ENCODE peak calls at places on chromosomes 3 and 15, in four cellular contexts. J is choroid plexus epithelial cell; X is CD4-positive, alpha-beta T cell; F is stomach. O is an unnamed sample.

GRCh38 chr3:13710251-13710650 is 161.3 kb downstream of the FBLN2 start:
- DNase-seq in J (no peak), X (no peak), F (peak), O (no peak)

GRCh38 chr3:183584246-183584913 is 28.9 kb upstream of the KLHL6 start:
- DNase-seq in J (peak), X (no peak), F (no peak), O (peak)

GRCh38 chr3:16239082-16239770 is 25.5 kb downstream of the DPH3 start:
- DNase-seq in J (no peak), X (no peak), F (no peak), O (no peak)

GRCh38 chr3:46098319-46098761 is 71.1 kb upstream of the XCR1 start:
- DNase-seq in J (peak), X (peak), F (no peak), O (no peak)

GRCh38 chr15:39315200-39315599 is 265.7 kb upstream of the THBS1 start:
- DNase-seq in J (no peak), X (no peak), F (no peak), O (no peak)

GRCh38 chr3:102339671-102340070 is 95.1 kb upstream of the ZPLD1 start:
- DNase-seq in J (no peak), X (no peak), F (no peak), O (no peak)

GRCh38 chr3:63654246-63654645 is 1.8 kb downstream of the SNTN start:
- DNase-seq in J (no peak), X (no peak), F (no peak), O (no peak)

GRCh38 chr3:7546219-7546618 is 685.3 kb downstream of the GRM7 start:
- DNase-seq in J (peak), X (no peak), F (peak), O (no peak)

GRCh38 chr3:53464424-53464823 is 30.0 kb upstream of the CACNA1D start:
- DNase-seq in J (peak), X (no peak), F (no peak), O (no peak)

DNA sequence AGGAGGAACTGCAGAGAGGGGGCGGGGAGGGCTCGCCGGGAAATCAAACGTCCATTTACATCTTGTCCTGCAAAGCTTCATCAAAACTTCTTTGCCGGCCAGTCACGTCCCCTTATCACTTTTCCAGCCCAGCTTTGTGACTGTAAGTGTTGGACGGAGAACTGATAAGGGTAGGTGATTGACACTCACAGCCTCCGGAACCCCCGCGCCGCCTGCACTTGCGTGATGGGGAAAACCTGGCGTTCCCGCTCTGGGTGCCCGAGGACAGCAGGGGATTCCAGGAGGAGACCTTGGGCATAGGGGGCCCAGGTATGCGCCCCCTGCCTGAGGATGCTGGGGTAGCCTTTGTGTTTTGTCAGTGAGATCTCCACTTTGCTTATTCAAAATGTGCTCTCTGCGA is 72.8 kb upstream of the ANKRD34C start:
- DNase-seq in J (no peak), X (no peak), F (no peak), O (no peak)
- TF ChIP-seq CTCF in J (no peak), X (no peak), F (no peak), O (no peak)

DNA sequence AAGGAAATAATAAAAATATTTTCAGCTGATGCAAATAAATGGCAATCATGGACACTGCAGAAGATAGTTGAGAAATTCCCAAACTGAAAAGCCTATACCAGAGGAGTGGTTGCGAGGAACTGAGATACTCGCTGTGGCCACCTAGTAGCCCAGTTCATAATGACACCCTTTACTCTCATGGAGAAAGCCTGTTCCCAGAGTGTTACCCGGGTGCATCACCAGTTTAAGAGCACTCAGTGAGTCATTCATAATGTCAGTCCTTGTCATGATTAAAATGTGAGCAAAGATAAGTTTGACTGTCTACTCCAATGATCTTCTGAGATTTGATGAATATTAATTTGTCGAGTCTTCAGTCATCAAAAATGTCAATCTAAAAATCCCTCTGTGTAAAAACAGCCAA is 138.4 kb upstream of the LRRC3B start:
- DNase-seq in J (no peak), X (no peak), F (no peak), O (no peak)
- TF ChIP-seq CTCF in J (no peak), X (no peak), F (no peak), O (no peak)

GRCh38 chr3:98185180-98185579 is 18.7 kb downstream of the OR5H15 start:
- DNase-seq in J (no peak), X (no peak), F (no peak), O (no peak)
- TF ChIP-seq CTCF in J (no peak), X (no peak), F (no peak), O (no peak)

DNA sequence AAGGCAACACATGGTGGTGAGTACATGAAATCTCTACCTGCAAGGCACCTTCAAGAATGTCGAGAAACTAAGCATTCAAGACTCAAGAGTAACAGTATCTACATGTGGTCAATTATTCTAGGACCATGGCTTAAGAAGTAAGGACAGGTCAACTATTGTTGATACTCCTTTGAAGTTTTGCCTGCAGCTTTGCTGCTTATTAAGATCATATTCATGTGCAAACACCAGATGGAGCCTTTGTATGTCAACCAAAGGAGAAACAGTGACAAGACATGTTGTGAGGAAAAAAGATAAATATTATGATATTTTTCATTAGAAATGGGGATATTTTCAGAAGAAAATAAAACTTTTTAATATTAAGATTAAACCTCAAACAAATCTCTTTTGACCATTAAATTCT is 52.3 kb upstream of the FGF7 start:
- DNase-seq in J (peak), X (no peak), F (no peak), O (no peak)
- TF ChIP-seq CTCF in J (peak), X (no peak), F (no peak), O (peak)

DNA sequence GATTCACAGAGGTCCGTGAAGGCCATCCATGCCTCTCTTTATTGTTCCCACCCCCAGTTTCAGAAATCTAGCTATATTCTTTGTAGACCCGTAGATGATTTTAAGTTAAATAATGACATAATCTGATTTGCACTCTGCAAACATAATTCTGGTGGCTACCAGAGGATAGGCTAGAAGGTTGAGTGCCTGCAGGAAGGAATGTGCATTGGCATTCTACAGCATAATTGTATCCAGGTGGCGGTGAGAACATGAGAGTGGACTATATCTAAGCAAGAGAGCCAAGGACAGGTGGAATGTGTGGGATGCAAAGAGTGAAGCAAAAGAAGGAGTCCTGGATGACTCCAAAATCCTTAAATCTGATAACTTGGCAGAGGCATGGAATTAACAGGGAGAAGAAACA is 298.5 kb upstream of the MME start:
- DNase-seq in J (no peak), X (no peak), F (no peak), O (no peak)
- TF ChIP-seq CTCF in J (peak), X (no peak), F (no peak), O (no peak)